ENCODE peak calls at places on chromosomes 3 and 15, in six cellular contexts. One of them, this sample, is unnamed.

GRCh38 chr3:45993421-45994027 is 2.1 kb downstream of the FYCO1 start:
- DNase-seq in GM12878: no peak
- DNase-seq in HepG2: no peak
- DNase-seq in H1: no peak
- DNase-seq in GM12892: no peak
- DNase-seq in K562: no peak
- DNase-seq in this sample: no peak

GRCh38 chr15:64213646-64214045 is 50.8 kb upstream of the PPIB start:
- DNase-seq in H1: no peak
- DNase-seq in HepG2: no peak
- DNase-seq in GM12878: no peak
- DNase-seq in K562: no peak
- DNase-seq in GM12892: no peak
- DNase-seq in this sample: no peak

GRCh38 chr3:134341391-134341790 is 32.9 kb downstream of the AMOTL2 start:
- DNase-seq in HepG2: no peak
- DNase-seq in GM12892: no peak
- DNase-seq in H1: no peak
- DNase-seq in GM12878: no peak
- DNase-seq in K562: no peak
- DNase-seq in this sample: no peak

GRCh38 chr15:76967067-76967466 is 27.9 kb upstream of the PSTPIP1 start:
- DNase-seq in H1: no peak
- DNase-seq in K562: no peak
- DNase-seq in GM12878: no peak
- DNase-seq in HepG2: no peak
- DNase-seq in GM12892: no peak
- DNase-seq in this sample: no peak

GRCh38 chr15:35751421-35752133 is 205.6 kb upstream of the DPH6 start:
- DNase-seq in HepG2: peak; percentile 52
- DNase-seq in GM12892: no peak
- DNase-seq in GM12878: peak; percentile 12
- DNase-seq in K562: peak; percentile 79
- DNase-seq in H1: peak; percentile 87
- DNase-seq in this sample: no peak

GRCh38 chr3:169662215-169663070 is 1.1 kb downstream of the MECOM start:
- DNase-seq in K562: peak; percentile 77
- DNase-seq in GM12892: peak; percentile 55
- DNase-seq in H1: peak; percentile 92
- DNase-seq in GM12878: no peak
- DNase-seq in HepG2: peak; percentile 66
- DNase-seq in this sample: no peak

GRCh38 chr15:22780267-22780666 is 6.2 kb upstream of the NIPA1 start:
- DNase-seq in GM12892: no peak
- DNase-seq in GM12878: no peak
- DNase-seq in K562: no peak
- DNase-seq in HepG2: no peak
- DNase-seq in H1: no peak
- DNase-seq in this sample: no peak

GRCh38 chr3:184486614-184487013 is 75.0 kb upstream of the EPHB3 start:
- DNase-seq in GM12878: no peak
- DNase-seq in HepG2: no peak
- DNase-seq in H1: no peak
- DNase-seq in K562: no peak
- DNase-seq in GM12892: no peak
- DNase-seq in this sample: no peak

GRCh38 chr15:70050970-70051369 is 46.7 kb downstream of the TLE3 start:
- DNase-seq in HepG2: no peak
- DNase-seq in H1: no peak
- DNase-seq in GM12878: no peak
- DNase-seq in K562: no peak
- DNase-seq in GM12892: no peak
- DNase-seq in this sample: no peak

GRCh38 chr3:87771338-87772059 is 287.3 kb downstream of the CGGBP1 start:
- DNase-seq in HepG2: peak; percentile 35
- DNase-seq in H1: peak; percentile 52
- DNase-seq in GM12892: no peak
- DNase-seq in GM12878: peak; percentile 8
- DNase-seq in K562: peak; percentile 40
- DNase-seq in this sample: no peak

GRCh38 chr15:79218588-79219200 is 63.8 kb upstream of the ANKRD34C start:
- DNase-seq in GM12878: no peak
- DNase-seq in H1: no peak
- DNase-seq in GM12892: no peak
- DNase-seq in HepG2: no peak
- DNase-seq in K562: no peak
- DNase-seq in this sample: no peak

GRCh38 chr3:124878561-124879394 is 8.4 kb downstream of the ITGB5 start:
- DNase-seq in K562: peak; percentile 84
- DNase-seq in GM12892: no peak
- DNase-seq in HepG2: peak; percentile 93
- DNase-seq in H1: no peak
- DNase-seq in GM12878: no peak
- DNase-seq in this sample: no peak

GRCh38 chr3:157618075-157618760 is 115.0 kb upstream of the VEPH1 start:
- DNase-seq in GM12892: no peak
- DNase-seq in H1: no peak
- DNase-seq in K562: peak; percentile 70
- DNase-seq in HepG2: peak; percentile 41
- DNase-seq in GM12878: peak; percentile 12
- DNase-seq in this sample: peak; percentile 6

GRCh38 chr3:44950273-44950672 is 25.7 kb downstream of the ZDHHC3 start:
- DNase-seq in H1: no peak
- DNase-seq in GM12892: no peak
- DNase-seq in HepG2: no peak
- DNase-seq in GM12878: no peak
- DNase-seq in K562: no peak
- DNase-seq in this sample: no peak

GRCh38 chr3:133568294-133569014 is 5.0 kb upstream of the CDV3 start:
- DNase-seq in H1: no peak
- DNase-seq in GM12878: no peak
- DNase-seq in HepG2: peak; percentile 47
- DNase-seq in K562: no peak
- DNase-seq in GM12892: no peak
- DNase-seq in this sample: no peak

GRCh38 chr15:62392411-62392810 is 227.3 kb upstream of the C2CD4B start:
- DNase-seq in H1: no peak
- DNase-seq in K562: peak; percentile 4
- DNase-seq in GM12878: no peak
- DNase-seq in HepG2: peak; percentile 75
- DNase-seq in GM12892: no peak
- DNase-seq in this sample: no peak

GRCh38 chr3:194989251-194989650 is 281.7 kb downstream of the XXYLT1 start:
- DNase-seq in GM12892: no peak
- DNase-seq in GM12878: no peak
- DNase-seq in K562: no peak
- DNase-seq in HepG2: no peak
- DNase-seq in H1: peak; percentile 10
- DNase-seq in this sample: no peak

GRCh38 chr15:34759992-34760391 is 5.2 kb upstream of the GJD2 start:
- DNase-seq in HepG2: no peak
- DNase-seq in GM12892: no peak
- DNase-seq in H1: no peak
- DNase-seq in K562: no peak
- DNase-seq in GM12878: no peak
- DNase-seq in this sample: no peak

GRCh38 chr3:159260049-159260662 is 458.3 kb downstream of the MFSD1 start:
- DNase-seq in H1: no peak
- DNase-seq in HepG2: peak; percentile 56
- DNase-seq in GM12892: no peak
- DNase-seq in GM12878: no peak
- DNase-seq in K562: peak; percentile 67
- DNase-seq in this sample: no peak

GRCh38 chr3:150202696-150203095 is 205.4 kb upstream of the TSC22D2 start:
- DNase-seq in HepG2: no peak
- DNase-seq in GM12892: no peak
- DNase-seq in K562: no peak
- DNase-seq in H1: no peak
- DNase-seq in GM12878: no peak
- DNase-seq in this sample: no peak
- TF ChIP-seq POLR2A in HepG2: no peak
- TF ChIP-seq POLR2A in GM12892: no peak
- TF ChIP-seq POLR2A in K562: no peak
- TF ChIP-seq POLR2A in H1: no peak
- TF ChIP-seq POLR2A in GM12878: no peak
- TF ChIP-seq POLR2A in this sample: no peak

GRCh38 chr3:179828738-179829137 is 175.9 kb downstream of the USP13 start:
- DNase-seq in GM12892: no peak
- DNase-seq in K562: no peak
- DNase-seq in HepG2: no peak
- DNase-seq in GM12878: no peak
- DNase-seq in H1: no peak
- DNase-seq in this sample: no peak

GRCh38 chr3:179832333-179832854 is 179.6 kb downstream of the USP13 start:
- DNase-seq in HepG2: no peak
- DNase-seq in GM12878: no peak
- DNase-seq in GM12892: no peak
- DNase-seq in K562: no peak
- DNase-seq in H1: no peak
- DNase-seq in this sample: no peak

GRCh38 chr3:179826247-179826637 is 173.4 kb downstream of the USP13 start:
- DNase-seq in K562: no peak
- DNase-seq in GM12878: no peak
- DNase-seq in GM12892: no peak
- DNase-seq in H1: no peak
- DNase-seq in HepG2: no peak
- DNase-seq in this sample: no peak

GRCh38 chr3:179825527-179826246 is 172.8 kb downstream of the USP13 start:
- DNase-seq in H1: no peak
- DNase-seq in GM12878: no peak
- DNase-seq in HepG2: no peak
- DNase-seq in GM12892: no peak
- DNase-seq in K562: no peak
- DNase-seq in this sample: no peak

DNA sequence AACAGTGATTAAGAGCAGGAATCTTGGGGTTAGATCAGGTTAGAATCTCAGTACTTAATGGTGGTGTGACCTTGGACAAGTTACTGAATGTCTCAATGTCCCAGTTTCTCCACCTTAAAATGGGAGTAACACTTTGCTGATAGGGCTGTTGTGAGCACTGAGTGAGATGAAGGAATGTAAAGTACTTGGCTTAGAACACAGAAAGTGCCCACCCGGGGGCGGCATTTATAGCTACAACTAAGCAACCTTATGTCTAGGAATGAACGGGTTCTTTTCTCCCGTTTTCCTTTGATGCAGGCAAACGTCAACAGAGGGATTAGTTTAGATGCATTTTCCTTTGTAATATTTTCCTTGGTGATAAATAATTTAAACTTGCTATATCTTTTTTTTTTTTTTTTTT is 176.6 kb downstream of the USP13 start:
- DNase-seq in GM12892: no peak
- DNase-seq in H1: no peak
- DNase-seq in K562: peak; percentile 3
- DNase-seq in HepG2: no peak
- DNase-seq in GM12878: no peak
- DNase-seq in this sample: no peak
- TF ChIP-seq TAF1 in GM12892: no peak
- TF ChIP-seq TAF1 in H1: no peak
- TF ChIP-seq TAF1 in K562: no peak
- TF ChIP-seq TAF1 in HepG2: no peak
- TF ChIP-seq TAF1 in GM12878: no peak
- TF ChIP-seq TAF1 in this sample: no peak

DNA sequence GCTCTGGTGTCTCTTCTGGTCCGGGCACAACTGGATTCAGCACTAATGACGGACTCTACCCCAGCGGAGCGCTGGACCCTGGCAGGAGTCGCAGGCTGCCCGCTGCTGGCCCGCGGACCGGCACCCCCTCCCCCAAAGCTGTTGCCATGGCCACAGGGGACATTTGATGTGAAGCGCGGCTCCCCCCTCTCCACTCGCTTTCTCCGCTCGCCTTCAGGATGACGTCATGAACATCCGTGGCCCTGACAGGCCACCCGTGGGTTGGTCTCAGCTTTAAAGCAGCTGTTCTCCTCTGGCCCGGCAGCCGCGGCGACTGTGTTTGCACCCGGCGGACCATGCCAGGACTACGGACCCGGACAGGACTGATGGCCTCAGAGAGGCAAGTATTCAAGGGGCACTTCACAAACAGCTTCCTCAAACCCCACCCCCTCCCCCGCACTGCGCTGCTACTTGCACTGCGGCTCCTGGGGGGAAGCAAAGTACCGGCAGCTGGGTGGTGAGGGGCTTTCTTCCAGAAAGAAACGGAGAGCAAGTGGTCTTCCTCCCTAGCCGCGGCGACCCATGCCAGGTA is 16.7 kb upstream of the AEN start:
- DNase-seq in GM12892: no peak
- DNase-seq in HepG2: no peak
- DNase-seq in H1: no peak
- DNase-seq in K562: no peak
- DNase-seq in GM12878: no peak
- DNase-seq in this sample: no peak
- TF ChIP-seq POLR2A in GM12892: no peak
- TF ChIP-seq POLR2A in HepG2: no peak
- TF ChIP-seq POLR2A in H1: no peak
- TF ChIP-seq POLR2A in K562: no peak
- TF ChIP-seq POLR2A in GM12878: no peak
- TF ChIP-seq POLR2A in this sample: no peak

GRCh38 chr3:60756636-60757035 is 494.6 kb downstream of the FHIT start:
- DNase-seq in H1: no peak
- DNase-seq in HepG2: no peak
- DNase-seq in GM12878: no peak
- DNase-seq in GM12892: no peak
- DNase-seq in K562: no peak
- DNase-seq in this sample: no peak
- TF ChIP-seq TAF1 in H1: no peak
- TF ChIP-seq TAF1 in HepG2: no peak
- TF ChIP-seq TAF1 in GM12878: no peak
- TF ChIP-seq TAF1 in GM12892: no peak
- TF ChIP-seq TAF1 in K562: no peak
- TF ChIP-seq TAF1 in this sample: no peak

DNA sequence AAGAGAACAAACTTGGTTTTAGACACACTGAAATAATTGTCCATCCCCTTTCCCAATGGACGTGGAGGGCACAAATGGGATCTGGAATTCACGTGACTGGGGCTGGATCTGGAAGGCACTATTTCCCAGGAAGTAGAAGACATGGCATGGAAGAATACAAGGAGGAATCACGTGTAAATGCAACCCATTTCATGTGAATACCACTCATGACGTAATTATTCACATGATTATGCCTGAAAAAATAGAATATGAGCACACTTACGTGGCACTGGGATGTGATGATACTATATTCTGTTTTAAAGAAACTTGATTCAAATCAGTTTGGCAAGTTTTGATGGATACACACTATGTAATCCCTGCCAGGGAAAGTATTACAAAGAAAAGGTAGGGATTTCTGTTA is 477.3 kb downstream of the GABRG3 start:
- DNase-seq in GM12878: no peak
- DNase-seq in K562: no peak
- DNase-seq in H1: no peak
- DNase-seq in GM12892: no peak
- DNase-seq in HepG2: no peak
- DNase-seq in this sample: no peak
- TF ChIP-seq POLR2A in GM12878: no peak
- TF ChIP-seq POLR2A in K562: no peak
- TF ChIP-seq POLR2A in H1: no peak
- TF ChIP-seq POLR2A in GM12892: no peak
- TF ChIP-seq POLR2A in HepG2: no peak
- TF ChIP-seq POLR2A in this sample: no peak

GRCh38 chr3:154022603-154023002 is 98.6 kb upstream of the ARHGEF26 start:
- DNase-seq in GM12892: no peak
- DNase-seq in K562: no peak
- DNase-seq in GM12878: no peak
- DNase-seq in H1: no peak
- DNase-seq in HepG2: peak; percentile 82
- DNase-seq in this sample: no peak
- TF ChIP-seq TAF1 in GM12892: no peak
- TF ChIP-seq TAF1 in K562: no peak
- TF ChIP-seq TAF1 in GM12878: no peak
- TF ChIP-seq TAF1 in H1: no peak
- TF ChIP-seq TAF1 in HepG2: no peak
- TF ChIP-seq TAF1 in this sample: no peak

GRCh38 chr3:49803464-49804140 is 541 bp downstream of the INKA1 start:
- DNase-seq in H1: no peak
- DNase-seq in GM12878: no peak
- DNase-seq in HepG2: no peak
- DNase-seq in GM12892: peak; percentile 53
- DNase-seq in K562: peak; percentile 80
- DNase-seq in this sample: no peak
- TF ChIP-seq POLR2A in H1: no peak
- TF ChIP-seq POLR2A in GM12878: no peak
- TF ChIP-seq POLR2A in HepG2: no peak
- TF ChIP-seq POLR2A in GM12892: no peak
- TF ChIP-seq POLR2A in K562: no peak
- TF ChIP-seq POLR2A in this sample: no peak